ENCODE peak calls at places on chromosome 20, in four cellular contexts. K, A, Y and H are unnamed samples.

GRCh38 chr20:19832875-19833274 is 74.8 kb downstream of the RIN2 start:
- DNase-seq in A (no peak), K (no peak), Y (no peak), H (no peak)

GRCh38 chr20:19995220-19995863 is 21.8 kb upstream of the NAA20 start:
- DNase-seq in A (peak; percentile 79), K (peak; percentile 44), Y (no peak), H (peak; percentile 57)

GRCh38 chr20:64051532-64052325 is 2.3 kb upstream of the SOX18 start:
- DNase-seq in A (no peak), K (no peak), Y (no peak), H (no peak)

GRCh38 chr20:19958923-19959322 is 58.2 kb upstream of the NAA20 start:
- DNase-seq in A (no peak), K (no peak), Y (no peak), H (no peak)

GRCh38 chr20:6651016-6651415 is 116.5 kb upstream of the BMP2 start:
- DNase-seq in Y (peak; percentile 51), K (no peak), A (peak; percentile 58), H (no peak)

GRCh38 chr20:49096212-49096730 is 50.2 kb downstream of the CSE1L start:
- DNase-seq in Y (no peak), A (no peak), K (no peak), H (no peak)

GRCh38 chr20:17663486-17663885 is 18.6 kb downstream of the RRBP1 start:
- DNase-seq in Y (peak; percentile 20), A (peak; percentile 78), K (no peak), H (no peak)

GRCh38 chr20:19603390-19603753 is 154.7 kb upstream of the RIN2 start:
- DNase-seq in K (no peak), A (no peak), Y (no peak), H (no peak)

GRCh38 chr20:59948828-59949720 is 8.9 kb downstream of the FAM217B start:
- DNase-seq in A (peak; percentile 66), K (no peak), Y (peak; percentile 45), H (no peak)

GRCh38 chr20:7859371-7859802 is 80.9 kb downstream of the HAO1 start:
- DNase-seq in Y (peak; percentile 58), A (peak; percentile 81), K (peak; percentile 4), H (peak; percentile 6)

GRCh38 chr20:20184149-20184548 is 131.8 kb downstream of the CFAP61 start:
- DNase-seq in K (peak; percentile 10), Y (no peak), A (peak; percentile 4), H (no peak)

GRCh38 chr20:19909696-19910095 is 107.5 kb upstream of the NAA20 start:
- DNase-seq in A (no peak), Y (no peak), K (no peak), H (no peak)

GRCh38 chr20:1992359-1992758 is 1.5 kb downstream of the PDYN start:
- DNase-seq in A (no peak), K (no peak), Y (no peak), H (no peak)

GRCh38 chr20:1891263-1892121 is 3.7 kb upstream of the SIRPA start:
- DNase-seq in K (no peak), Y (no peak), A (no peak), H (no peak)

GRCh38 chr20:61850926-61851900 is 214.5 kb downstream of the TAF4 start:
- DNase-seq in Y (no peak), K (no peak), A (no peak), H (no peak)

GRCh38 chr20:43666376-43667328 is at the start of gene MYBL2:
- DNase-seq in K (peak; percentile 90), Y (peak; percentile 6), A (peak; percentile 59), H (peak; percentile 92)

DNA sequence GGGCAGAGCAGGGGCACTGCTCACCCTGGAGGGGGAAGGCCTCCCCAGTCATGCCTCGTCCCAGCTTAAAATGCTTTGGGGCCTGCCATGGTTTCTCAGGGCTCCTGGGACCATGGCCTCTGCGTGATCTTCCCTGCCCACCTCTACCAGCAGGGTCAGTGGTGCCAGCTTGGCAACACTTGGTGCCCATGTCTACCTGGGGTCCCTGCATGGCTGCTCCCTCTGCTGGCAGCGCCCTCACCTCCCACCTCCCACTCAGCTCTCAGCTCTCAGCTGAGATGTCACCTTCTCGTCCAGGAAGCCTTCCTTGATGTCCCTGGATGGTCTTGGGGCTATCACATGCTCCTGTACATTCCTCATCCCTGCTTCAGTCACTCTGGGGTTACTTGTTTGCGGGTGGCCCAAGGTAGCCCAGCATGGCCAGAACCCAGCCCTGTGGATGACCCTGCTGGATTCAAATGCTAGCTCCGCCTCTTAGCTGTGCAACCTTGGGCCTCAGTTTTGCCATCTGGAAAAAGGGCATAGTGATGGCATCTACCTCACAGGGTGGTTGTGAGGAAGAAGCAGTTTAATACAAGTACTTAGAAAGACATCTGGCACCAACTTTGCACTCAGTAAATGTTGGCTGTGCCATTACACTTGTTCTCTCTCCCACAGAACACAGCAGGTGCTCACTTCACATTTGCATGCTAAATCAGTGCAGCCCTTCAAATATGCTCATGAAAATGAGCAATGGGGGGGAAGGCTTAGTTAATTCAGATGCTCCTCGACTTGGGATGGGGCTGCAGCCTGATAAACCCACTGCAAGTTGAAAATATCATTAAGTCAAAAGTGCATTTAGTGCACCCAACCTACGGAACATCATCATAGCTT is 53.5 kb upstream of the PTPN1 start:
- DNase-seq in A (no peak), K (no peak), Y (no peak), H (no peak)
- TF ChIP-seq CTCF in A (peak; percentile 30), K (no peak), Y (peak; percentile 44), H (no peak)

DNA sequence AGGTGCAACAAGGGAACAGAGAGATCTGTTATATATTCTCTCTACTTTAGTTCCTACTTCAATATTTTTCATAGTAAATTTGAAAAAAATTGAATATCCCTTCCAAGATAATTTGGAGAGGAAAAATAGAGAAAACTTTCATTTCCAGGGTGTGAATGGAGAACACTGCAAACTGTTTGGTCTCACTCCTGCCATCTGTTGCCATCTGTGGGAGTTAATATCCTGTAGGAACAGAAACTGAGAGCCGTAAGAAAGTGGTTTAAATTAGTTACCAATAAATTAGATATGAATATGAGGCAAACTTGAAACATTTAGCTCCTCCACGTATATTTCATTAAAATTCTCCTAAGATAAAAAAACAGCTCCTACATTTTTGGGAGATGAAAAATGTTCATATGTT is 4.2 kb downstream of the ZNF337 start:
- DNase-seq in K (no peak), A (no peak), Y (no peak), H (no peak)
- TF ChIP-seq CTCF in K (no peak), A (no peak), Y (no peak), H (no peak)

GRCh38 chr20:34072778-34073177 is 39.3 kb downstream of the EIF2S2 start:
- DNase-seq in A (no peak), Y (no peak), K (no peak), H (no peak)

GRCh38 chr20:34078540-34078939 is 33.5 kb downstream of the EIF2S2 start:
- DNase-seq in Y (no peak), K (no peak), A (no peak), H (no peak)

GRCh38 chr20:34074101-34074760 is 37.8 kb downstream of the EIF2S2 start:
- DNase-seq in A (no peak), Y (no peak), K (no peak), H (no peak)

GRCh38 chr20:34076952-34077351 is 35.1 kb downstream of the EIF2S2 start:
- DNase-seq in K (no peak), A (no peak), Y (no peak), H (no peak)

GRCh38 chr20:34075647-34076046 is 36.4 kb downstream of the EIF2S2 start:
- DNase-seq in A (no peak), K (no peak), Y (no peak), H (no peak)
- TF ChIP-seq CTCF in A (peak; percentile 15), K (no peak), Y (peak; percentile 39), H (no peak)

GRCh38 chr20:54219751-54220426 is 12.0 kb downstream of the PFDN4 start:
- DNase-seq in K (no peak), Y (no peak), A (peak; percentile 73), H (no peak)
- TF ChIP-seq CTCF in K (peak; percentile 30), Y (peak; percentile 54), A (peak; percentile 64), H (peak; percentile 25)

DNA sequence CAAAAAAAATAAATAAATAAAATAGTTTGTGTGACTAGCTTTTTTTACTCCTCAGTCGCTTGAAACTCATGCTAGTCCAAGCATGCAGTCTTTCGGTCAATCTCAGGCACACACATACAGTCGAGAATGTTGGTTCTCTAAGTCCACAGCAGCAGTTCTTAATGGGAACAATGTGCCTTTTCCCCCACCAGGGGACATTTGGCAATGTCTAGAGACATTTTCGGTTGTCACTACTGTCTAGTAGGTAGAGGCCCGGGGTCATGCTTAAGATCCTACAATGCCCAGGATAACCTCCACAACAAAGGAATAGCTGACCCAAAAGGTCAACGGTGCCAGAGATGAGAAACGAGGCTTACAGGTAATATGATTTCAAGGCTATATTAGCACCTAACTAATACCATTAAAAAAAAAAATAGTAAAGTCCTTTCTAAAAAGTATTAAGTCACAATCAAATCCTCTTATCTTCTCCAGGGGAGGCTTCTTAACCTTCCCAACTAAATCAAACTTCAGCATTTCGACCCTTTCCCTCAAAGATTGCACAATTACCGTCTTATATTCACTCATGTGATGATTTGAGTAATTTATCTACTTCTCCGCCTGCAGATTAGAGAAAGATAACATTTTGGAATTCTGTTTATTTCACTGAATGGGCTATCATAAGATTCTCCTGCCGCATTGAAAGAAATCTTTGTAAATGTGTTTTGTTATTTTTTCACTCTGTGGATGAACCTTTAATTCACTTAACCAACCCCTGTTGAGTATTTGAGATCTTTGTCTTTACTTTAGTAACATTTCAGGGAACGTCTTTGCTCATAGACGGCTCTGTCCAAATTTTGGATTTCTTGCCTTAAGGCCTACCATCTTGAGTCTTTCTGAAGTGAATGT is 8.1 kb upstream of the SALL4 start:
- DNase-seq in K (no peak), A (no peak), Y (no peak), H (no peak)
- TF ChIP-seq CTCF in K (no peak), A (peak; percentile 23), Y (peak; percentile 27), H (no peak)

DNA sequence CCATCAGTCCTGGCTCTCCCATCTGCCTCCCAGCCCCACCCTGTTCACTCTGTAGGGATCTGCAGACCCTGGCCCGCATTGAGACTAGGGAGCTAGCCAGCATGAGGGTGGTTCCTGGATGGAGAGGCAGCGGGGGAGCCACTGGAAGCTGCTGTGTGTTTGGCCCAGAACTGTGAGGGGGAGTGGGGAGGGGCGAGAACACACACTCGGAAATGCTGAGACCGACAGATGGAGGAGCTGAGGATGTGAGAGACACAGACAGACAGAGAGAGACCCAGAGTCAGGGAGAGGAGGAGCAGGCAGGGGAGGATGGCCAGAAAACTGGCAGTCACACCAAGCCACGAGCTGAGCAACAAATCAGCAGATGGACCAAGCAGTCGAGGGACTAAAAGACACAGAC is 17.2 kb downstream of the XKR7 start:
- DNase-seq in K (no peak), A (no peak), Y (no peak), H (no peak)
- TF ChIP-seq CTCF in K (no peak), A (no peak), Y (no peak), H (no peak)